ENCODE peak calls at places on chromosomes 16 and 17, in seven cellular contexts. L is glomerular endothelial cell, Z is NCI-H774, M is adipocyte, X is EL, K is foreskin fibroblast, B is hypothalamus. I is an unnamed sample.

GRCh38 chr16:51156836-51157235 is 5.8 kb upstream of the SALL1 start:
- DNase-seq in K (no peak), L (no peak), X (no peak), Z (no peak), M (no peak), B (no peak), I (peak)

GRCh38 chr17:66523378-66524174 is 221.2 kb downstream of the PRKCA start:
- DNase-seq in X (peak), B (no peak), Z (no peak), K (peak), L (no peak), M (no peak), I (no peak)

GRCh38 chr16:8712589-8713361 is 38.4 kb downstream of the ABAT start:
- DNase-seq in B (peak), Z (no peak), L (no peak), X (no peak), M (peak), K (no peak), I (no peak)

GRCh38 chr17:39739020-39739884 is 1.5 kb downstream of the GRB7 start:
- DNase-seq in M (peak), B (no peak), K (no peak), Z (peak), L (no peak), X (peak), I (peak)

GRCh38 chr16:50198802-50199410 is 45.8 kb downstream of the TENT4B start:
- DNase-seq in K (no peak), Z (peak), X (no peak), M (no peak), L (no peak), B (no peak), I (no peak)

GRCh38 chr17:82237083-82237745 is 8.4 kb downstream of the SLC16A3 start:
- DNase-seq in M (no peak), B (no peak), X (no peak), L (no peak), Z (no peak), K (no peak), I (no peak)

GRCh38 chr16:81590714-81591537 is 146.3 kb downstream of the CMIP start:
- DNase-seq in B (no peak), M (no peak), X (no peak), K (no peak), Z (no peak), L (no peak), I (no peak)

GRCh38 chr17:80331820-80332219 is 71.2 kb downstream of the RNF213 start:
- DNase-seq in B (no peak), Z (no peak), M (no peak), L (no peak), K (no peak), X (no peak), I (no peak)

GRCh38 chr17:67700720-67701119 is 17.0 kb upstream of the NOL11 start:
- DNase-seq in L (no peak), B (no peak), M (no peak), K (no peak), X (no peak), Z (no peak), I (no peak)

GRCh38 chr17:18960803-18961511 is 9.0 kb downstream of the SLC5A10 start:
- DNase-seq in L (no peak), X (peak), M (peak), Z (peak), B (no peak), K (peak), I (peak)

GRCh38 chr16:89693931-89694783 is 7.3 kb downstream of the SPATA2L start:
- DNase-seq in M (no peak), K (no peak), B (no peak), L (no peak), X (no peak), Z (no peak), I (no peak)

GRCh38 chr16:64172191-64172590 is 949.7 kb downstream of the CDH11 start:
- DNase-seq in X (no peak), B (no peak), K (no peak), L (no peak), Z (no peak), M (no peak), I (no peak)

GRCh38 chr16:81558444-81559175 is 114.0 kb downstream of the CMIP start:
- DNase-seq in B (peak), M (no peak), Z (peak), X (no peak), L (no peak), K (no peak), I (no peak)

GRCh38 chr16:11224894-11225676 is 30.9 kb downstream of the SOCS1 start:
- DNase-seq in X (no peak), M (no peak), K (no peak), Z (no peak), L (no peak), B (no peak), I (no peak)

GRCh38 chr16:10961231-10961630 is 16.9 kb downstream of the CLEC16A start:
- DNase-seq in B (no peak), Z (no peak), K (peak), X (peak), L (no peak), M (peak), I (peak)

GRCh38 chr17:80869476-80869875 is 122.2 kb upstream of the CHMP6 start:
- DNase-seq in Z (no peak), B (no peak), M (no peak), K (no peak), X (no peak), L (no peak), I (no peak)

GRCh38 chr17:45339646-45340605 is 23.1 kb upstream of the MAP3K14 start:
- DNase-seq in M (no peak), L (no peak), Z (no peak), X (no peak), B (no peak), K (no peak), I (peak)

GRCh38 chr17:2691965-2692780 is 19.4 kb downstream of the CLUH start:
- DNase-seq in Z (no peak), X (no peak), K (no peak), L (no peak), B (no peak), M (no peak), I (no peak)

GRCh38 chr16:424623-425081 is 797 bp upstream of the RAB11FIP3 start:
- DNase-seq in L (no peak), X (peak), M (peak), K (no peak), Z (no peak), B (no peak), I (peak)

GRCh38 chr16:31093132-31093703 is 1.4 kb downstream of the VKORC1 start:
- DNase-seq in L (no peak), Z (no peak), M (peak), K (no peak), X (peak), B (peak), I (peak)

GRCh38 chr16:1487395-1488053 is 1.2 kb downstream of the PTX4 start:
- DNase-seq in M (no peak), B (no peak), L (no peak), Z (no peak), X (no peak), K (no peak), I (no peak)

GRCh38 chr16:85420501-85421337 is 192.4 kb upstream of the GSE1 start:
- DNase-seq in M (peak), Z (no peak), X (peak), B (no peak), K (no peak), L (no peak), I (no peak)

GRCh38 chr17:82435601-82436583 is 14.7 kb downstream of the CYBC1 start:
- DNase-seq in X (no peak), Z (no peak), L (no peak), K (no peak), M (no peak), B (no peak), I (no peak)

GRCh38 chr17:69677130-69677529 is 262.6 kb downstream of the MAP2K6 start:
- DNase-seq in X (no peak), L (peak), K (no peak), M (no peak), B (no peak), Z (no peak), I (no peak)